ENCODE peak calls at places on chromosomes 5 and 9, in nine cellular contexts. T, W, Z, U, Q, G, N, M and L are unnamed samples.
A peak's percentile ranks its signal among the peaks of the same experiment; 100 is the strongest.

GRCh38 chr5:43729846-43730478 is 127.0 kb downstream of the NNT start:
- DNase-seq in T (no peak), W (no peak), Z (no peak), U (peak; percentile 51), Q (no peak), G (no peak), N (no peak), M (no peak), L (no peak)

GRCh38 chr5:132095077-132095744 is 21.6 kb downstream of the CSF2 start:
- DNase-seq in T (no peak), W (no peak), Z (no peak), U (no peak), Q (no peak), G (peak; percentile 27), N (no peak), M (no peak), L (no peak)

GRCh38 chr5:85823462-85824426 is 794.0 kb upstream of the COX7C start:
- DNase-seq in T (no peak), W (no peak), Z (no peak), U (no peak), Q (no peak), G (no peak), N (peak; percentile 72), M (no peak), L (no peak)

GRCh38 chr5:24819841-24820240 is 175.1 kb upstream of the CDH10 start:
- DNase-seq in T (no peak), W (no peak), Z (no peak), U (no peak), Q (no peak), G (no peak), N (no peak), M (no peak), L (no peak)

GRCh38 chr5:20420991-20421595 is 433.1 kb upstream of the CDH18 start:
- DNase-seq in T (no peak), W (no peak), Z (no peak), U (no peak), Q (no peak), G (no peak), N (no peak), M (no peak), L (no peak)

GRCh38 chr9:24986331-24986730 is 440.6 kb upstream of the IZUMO3 start:
- DNase-seq in T (no peak), W (no peak), Z (no peak), U (no peak), Q (no peak), G (no peak), N (no peak), M (no peak), L (no peak)

GRCh38 chr9:121466142-121466541 is 33.5 kb downstream of the GGTA1 start:
- DNase-seq in T (no peak), W (no peak), Z (no peak), U (no peak), Q (no peak), G (no peak), N (no peak), M (no peak), L (no peak)

GRCh38 chr5:103532116-103532734 is 30.4 kb downstream of the NUDT12 start:
- DNase-seq in T (no peak), W (no peak), Z (no peak), U (no peak), Q (no peak), G (no peak), N (no peak), M (no peak), L (no peak)

GRCh38 chr5:1647580-1647979 is 123.8 kb upstream of the LPCAT1 start:
- DNase-seq in T (no peak), W (no peak), Z (no peak), U (no peak), Q (no peak), G (no peak), N (no peak), M (no peak), L (no peak)

GRCh38 chr5:151819830-151820229 is 48.1 kb downstream of the G3BP1 start:
- DNase-seq in T (no peak), W (no peak), Z (no peak), U (no peak), Q (no peak), G (no peak), N (no peak), M (no peak), L (no peak)

GRCh38 chr5:103620851-103621547 is 58.4 kb upstream of the NUDT12 start:
- DNase-seq in T (no peak), W (no peak), Z (no peak), U (no peak), Q (no peak), G (no peak), N (no peak), M (no peak), L (no peak)

GRCh38 chr5:82356808-82357671 is 78.9 kb upstream of the RPS23 start:
- DNase-seq in T (no peak), W (peak; percentile 90), Z (peak; percentile 55), U (peak; percentile 94), Q (peak; percentile 85), G (no peak), N (peak; percentile 99), M (peak; percentile 33), L (peak; percentile 59)

GRCh38 chr9:80874276-80874675 is 815.1 kb downstream of the TLE1 start:
- DNase-seq in T (no peak), W (no peak), Z (no peak), U (peak; percentile 89), Q (no peak), G (no peak), N (no peak), M (no peak), L (no peak)

GRCh38 chr5:118529361-118530154 is 458.8 kb downstream of the DTWD2 start:
- DNase-seq in T (no peak), W (no peak), Z (no peak), U (no peak), Q (no peak), G (no peak), N (no peak), M (no peak), L (no peak)

DNA sequence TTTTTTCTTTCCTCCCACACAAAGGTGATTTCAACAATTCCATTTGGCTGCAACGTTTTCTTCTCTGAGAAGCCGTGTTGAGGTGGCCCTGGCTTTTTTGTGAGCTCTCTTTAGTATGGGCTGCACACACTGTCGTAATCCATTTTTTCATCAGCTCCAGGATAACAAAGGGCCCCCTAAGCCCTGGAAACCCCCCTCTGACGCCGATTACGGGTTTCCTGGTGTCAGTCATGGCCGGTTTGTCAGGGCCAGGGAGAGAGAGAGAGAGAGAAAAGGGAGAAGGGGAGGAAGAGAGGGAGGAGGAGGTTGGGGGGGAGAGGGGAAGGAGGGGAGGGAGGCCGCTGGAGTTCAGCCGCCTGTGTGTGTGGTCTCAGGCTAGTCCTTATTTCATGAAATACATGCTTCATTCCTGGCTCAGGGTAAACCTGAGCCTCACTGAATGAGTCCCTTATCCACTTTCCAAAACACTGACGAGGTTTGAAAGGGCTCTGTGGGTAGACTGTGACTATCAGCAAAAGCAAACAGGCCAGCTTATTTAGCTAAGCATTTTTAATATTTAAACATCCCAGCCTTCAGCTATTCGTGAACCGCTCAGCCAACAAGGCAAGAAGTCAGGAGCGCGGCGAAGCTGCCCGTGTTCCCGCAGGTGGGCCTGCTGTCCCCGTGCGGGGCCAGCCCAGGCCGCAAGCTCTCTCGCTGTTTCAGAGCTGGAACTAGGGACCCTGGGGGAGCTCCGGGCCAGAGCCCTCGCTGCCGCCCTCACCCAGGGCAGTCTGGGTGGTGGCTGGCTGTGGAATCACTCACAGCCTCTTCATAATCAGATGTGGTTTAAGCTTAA is 172.8 kb downstream of the ERCC6L2 start:
- DNase-seq in T (no peak), W (no peak), Z (no peak), U (no peak), Q (no peak), G (peak; percentile 73), N (no peak), M (no peak), L (no peak)
- TF ChIP-seq POLR2A in T (no peak), W (no peak), Z (no peak), U (no peak), Q (no peak), G (no peak), N (no peak), M (no peak), L (no peak)

GRCh38 chr9:136511670-136512592 is 29.1 kb upstream of the SEC16A start:
- DNase-seq in T (no peak), W (peak; percentile 82), Z (no peak), U (no peak), Q (peak; percentile 42), G (peak; percentile 70), N (peak; percentile 63), M (no peak), L (peak; percentile 37)
- TF ChIP-seq POLR2A in T (no peak), W (no peak), Z (no peak), U (no peak), Q (no peak), G (no peak), N (no peak), M (no peak), L (no peak)

GRCh38 chr5:39371367-39371635 is 7.0 kb upstream of the C9 start:
- DNase-seq in T (no peak), W (no peak), Z (no peak), U (no peak), Q (no peak), G (no peak), N (no peak), M (no peak), L (no peak)
- TF ChIP-seq POLR2A in T (no peak), W (no peak), Z (no peak), U (no peak), Q (no peak), G (no peak), N (no peak), M (no peak), L (no peak)

GRCh38 chr9:18059043-18059442 is 414.9 kb upstream of the ADAMTSL1 start:
- DNase-seq in T (no peak), W (no peak), Z (no peak), U (no peak), Q (no peak), G (no peak), N (no peak), M (no peak), L (no peak)

GRCh38 chr9:18061856-18062255 is 412.1 kb upstream of the ADAMTSL1 start:
- DNase-seq in T (no peak), W (no peak), Z (no peak), U (peak; percentile 11), Q (no peak), G (no peak), N (no peak), M (no peak), L (no peak)

GRCh38 chr9:18060304-18060934 is 413.5 kb upstream of the ADAMTSL1 start:
- DNase-seq in T (no peak), W (no peak), Z (no peak), U (no peak), Q (no peak), G (no peak), N (no peak), M (no peak), L (no peak)

GRCh38 chr9:18059447-18059846 is 414.5 kb upstream of the ADAMTSL1 start:
- DNase-seq in T (no peak), W (no peak), Z (no peak), U (no peak), Q (no peak), G (no peak), N (no peak), M (no peak), L (no peak)

DNA sequence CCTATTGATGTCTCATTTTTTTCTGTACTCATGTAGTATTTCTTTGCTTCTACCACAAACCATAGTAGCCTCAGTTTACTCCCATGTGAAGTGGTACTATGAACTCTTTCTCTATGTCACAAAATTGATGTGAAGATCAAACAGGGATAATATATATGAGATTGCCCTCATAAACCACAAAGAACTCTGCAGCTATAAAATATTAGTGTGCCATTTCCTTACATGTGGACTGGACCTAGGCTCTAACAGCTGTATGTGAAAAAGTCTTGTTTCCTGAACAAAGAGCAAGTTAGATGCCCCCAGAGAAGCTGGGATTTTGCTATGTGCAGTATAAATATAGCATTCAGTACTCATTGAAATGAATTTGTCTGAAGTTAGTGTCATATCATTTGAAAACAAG is 412.6 kb upstream of the ADAMTSL1 start:
- DNase-seq in T (no peak), W (no peak), Z (no peak), U (no peak), Q (no peak), G (no peak), N (no peak), M (no peak), L (no peak)
- TF ChIP-seq POLR2A in T (no peak), W (no peak), Z (no peak), U (no peak), Q (no peak), G (no peak), N (no peak), M (no peak), L (no peak)